ENCODE peak calls at places on chromosomes 11 and 22, in five cellular contexts. S, G, V, P and L are unnamed samples.

GRCh38 chr11:43736502-43737193 is 56.1 kb downstream of the HSD17B12 start:
- DNase-seq in P (no peak), S (no peak), G (no peak), V (no peak), L (no peak)

GRCh38 chr11:91800208-91800914 is 424.3 kb upstream of the FAT3 start:
- DNase-seq in P (no peak), S (no peak), V (no peak), G (no peak), L (no peak)

GRCh38 chr11:65852508-65853248 is 5.3 kb downstream of the CFL1 start:
- DNase-seq in V (peak), S (no peak), P (no peak), G (no peak), L (no peak)

GRCh38 chr11:68436985-68437926 is 23.3 kb upstream of the PPP6R3 start:
- DNase-seq in V (no peak), S (no peak), P (peak), G (no peak), L (no peak)

GRCh38 chr11:3156282-3156660 is 8.8 kb downstream of the OSBPL5 start:
- DNase-seq in P (no peak), G (peak), S (no peak), V (no peak), L (no peak)

GRCh38 chr22:37018815-37019308 is 385 bp downstream of the TST start:
- DNase-seq in G (peak), P (no peak), V (peak), S (peak), L (peak)

GRCh38 chr11:66429983-66430602 is 8.6 kb downstream of the MRPL11 start:
- DNase-seq in S (peak), P (no peak), G (peak), V (peak), L (peak)

GRCh38 chr11:60780065-60780464 is 5.1 kb upstream of the MS4A10 start:
- DNase-seq in S (no peak), P (no peak), V (no peak), G (no peak), L (no peak)

GRCh38 chr22:19909350-19910179 is 32.0 kb upstream of the COMT start:
- DNase-seq in V (peak), P (peak), G (peak), S (peak), L (peak)

GRCh38 chr11:22194907-22195306 is 2.0 kb downstream of the ANO5 start:
- DNase-seq in P (no peak), S (no peak), V (no peak), G (no peak), L (no peak)

GRCh38 chr11:108984021-108984420 is 319.2 kb downstream of the DDX10 start:
- DNase-seq in P (no peak), G (no peak), V (no peak), S (no peak), L (no peak)

GRCh38 chr22:26286091-26286780 is 117.0 kb downstream of the SEZ6L start:
- DNase-seq in V (no peak), G (no peak), S (no peak), P (no peak), L (no peak)

GRCh38 chr11:111541209-111542061 is 915 bp downstream of the LAYN start:
- DNase-seq in V (peak), S (peak), P (no peak), G (no peak), L (no peak)

GRCh38 chr11:67534070-67534679 is 10.9 kb upstream of the CABP2 start:
- DNase-seq in V (no peak), G (no peak), S (no peak), P (no peak), L (peak)

GRCh38 chr11:50246699-50247098 is 214.0 kb downstream of the OR4C45 start:
- DNase-seq in G (no peak), V (no peak), P (no peak), S (no peak), L (no peak)

GRCh38 chr11:114077482-114078305 is 18.2 kb downstream of the ZBTB16 start:
- DNase-seq in G (no peak), S (no peak), P (no peak), V (no peak), L (peak)

GRCh38 chr22:22684605-22685561 is 40.5 kb downstream of the GGTLC2 start:
- DNase-seq in V (no peak), S (no peak), P (peak), G (peak), L (no peak)

GRCh38 chr11:86592659-86593451 is 79.6 kb downstream of the ME3 start:
- DNase-seq in P (no peak), S (peak), G (peak), V (peak), L (peak)